ENCODE peak calls at places on chromosome 15, in five cellular contexts. One of them, this sample, is unnamed. For H3K4me1, the result is how much of the 10 kb centered on the place peaks cover.

GRCh38 chr15:89115547-89115946 is 27.3 kb downstream of the ABHD2 start:
- DNase-seq in body of pancreas: peak
- DNase-seq in adrenal gland: no peak
- DNase-seq in right lobe of liver: no peak
- DNase-seq in HepG2: no peak
- DNase-seq in this sample: no peak

GRCh38 chr15:31869640-31870335 is 160.5 kb upstream of the CHRNA7 start:
- DNase-seq in body of pancreas: peak
- DNase-seq in adrenal gland: peak
- DNase-seq in right lobe of liver: no peak
- DNase-seq in HepG2: no peak
- DNase-seq in this sample: peak

GRCh38 chr15:56913670-56914069 is 4.8 kb upstream of the TCF12 start:
- DNase-seq in body of pancreas: no peak
- DNase-seq in adrenal gland: no peak
- DNase-seq in right lobe of liver: no peak
- DNase-seq in HepG2: no peak
- DNase-seq in this sample: no peak

GRCh38 chr15:29570931-29571727 is 251.1 kb downstream of the TJP1 start:
- DNase-seq in body of pancreas: peak
- DNase-seq in adrenal gland: peak
- DNase-seq in right lobe of liver: no peak
- DNase-seq in HepG2: no peak
- DNase-seq in this sample: peak

GRCh38 chr15:70703483-70703882 is 59.9 kb downstream of the UACA start:
- DNase-seq in body of pancreas: no peak
- DNase-seq in adrenal gland: no peak
- DNase-seq in right lobe of liver: no peak
- DNase-seq in HepG2: no peak
- DNase-seq in this sample: no peak

GRCh38 chr15:41905360-41905793 is 11.5 kb upstream of the SPTBN5 start:
- DNase-seq in body of pancreas: no peak
- DNase-seq in adrenal gland: no peak
- DNase-seq in right lobe of liver: no peak
- DNase-seq in HepG2: no peak
- DNase-seq in this sample: no peak

GRCh38 chr15:58003810-58004209 is 61.7 kb downstream of the ALDH1A2 start:
- DNase-seq in body of pancreas: no peak
- DNase-seq in adrenal gland: no peak
- DNase-seq in right lobe of liver: no peak
- DNase-seq in HepG2: no peak
- DNase-seq in this sample: no peak

GRCh38 chr15:36334059-36334458 is 245.4 kb upstream of the CDIN1 start:
- DNase-seq in body of pancreas: no peak
- DNase-seq in adrenal gland: no peak
- DNase-seq in right lobe of liver: no peak
- DNase-seq in HepG2: no peak
- DNase-seq in this sample: no peak

GRCh38 chr15:29424118-29424517 is 154.5 kb upstream of the NSMCE3 start:
- DNase-seq in body of pancreas: no peak
- DNase-seq in adrenal gland: no peak
- DNase-seq in right lobe of liver: no peak
- DNase-seq in HepG2: no peak
- DNase-seq in this sample: no peak

GRCh38 chr15:74763416-74763815 is 14.8 kb downstream of the CYP1A2 start:
- DNase-seq in body of pancreas: no peak
- DNase-seq in adrenal gland: no peak
- DNase-seq in right lobe of liver: no peak
- DNase-seq in HepG2: no peak
- DNase-seq in this sample: no peak

GRCh38 chr15:36601497-36601932 is 22.1 kb downstream of the CDIN1 start:
- DNase-seq in body of pancreas: no peak
- DNase-seq in adrenal gland: no peak
- DNase-seq in right lobe of liver: no peak
- DNase-seq in HepG2: no peak
- DNase-seq in this sample: no peak

GRCh38 chr15:57859130-57859685 is 152.7 kb downstream of the POLR2M start:
- DNase-seq in body of pancreas: no peak
- DNase-seq in adrenal gland: no peak
- DNase-seq in right lobe of liver: no peak
- DNase-seq in HepG2: no peak
- DNase-seq in this sample: no peak

GRCh38 chr15:25892126-25892525 is 29.0 kb upstream of the ATP10A start:
- DNase-seq in body of pancreas: no peak
- DNase-seq in adrenal gland: no peak
- DNase-seq in right lobe of liver: no peak
- DNase-seq in HepG2: no peak
- DNase-seq in this sample: peak

GRCh38 chr15:80547264-80547663 is 143.1 kb downstream of the ARNT2 start:
- DNase-seq in body of pancreas: no peak
- DNase-seq in adrenal gland: no peak
- DNase-seq in right lobe of liver: no peak
- DNase-seq in HepG2: no peak
- DNase-seq in this sample: no peak

GRCh38 chr15:71669688-71670087 is 140.7 kb upstream of the NR2E3 start:
- DNase-seq in body of pancreas: no peak
- DNase-seq in adrenal gland: no peak
- DNase-seq in right lobe of liver: no peak
- DNase-seq in HepG2: no peak
- DNase-seq in this sample: no peak

GRCh38 chr15:100340721-100341661 is 784 bp downstream of the ADAMTS17 start:
- DNase-seq in body of pancreas: peak
- DNase-seq in adrenal gland: no peak
- DNase-seq in right lobe of liver: no peak
- DNase-seq in HepG2: no peak
- DNase-seq in this sample: peak
- H3K4me1 ChIP-seq in body of pancreas: under half
- H3K4me1 ChIP-seq in adrenal gland: under half
- H3K4me1 ChIP-seq in right lobe of liver: under half
- H3K4me1 ChIP-seq in HepG2: under half
- H3K4me1 ChIP-seq in this sample: under half

DNA sequence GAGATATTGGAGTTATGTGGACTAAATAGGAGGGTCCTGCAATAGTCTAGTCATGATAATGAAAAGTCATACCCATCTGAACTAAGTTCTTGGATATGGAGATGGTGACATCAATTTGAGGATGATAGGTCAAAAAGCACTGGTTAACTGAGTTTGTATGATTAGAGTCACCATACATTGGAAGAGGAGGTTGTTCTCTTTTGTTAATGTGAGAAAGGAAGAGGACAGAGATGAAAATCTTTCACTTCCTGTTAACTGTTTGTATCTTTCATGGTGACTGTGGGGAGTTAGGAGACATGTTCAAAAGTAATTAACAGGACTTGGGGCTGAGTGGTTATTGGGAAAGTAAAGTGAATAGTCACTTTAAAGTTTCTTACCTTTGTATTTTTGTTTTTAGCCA is 11.1 kb downstream of the TMEM62 start:
- DNase-seq in body of pancreas: no peak
- DNase-seq in adrenal gland: no peak
- DNase-seq in right lobe of liver: no peak
- DNase-seq in HepG2: no peak
- DNase-seq in this sample: no peak
- TF ChIP-seq POLR2A in body of pancreas: no peak
- TF ChIP-seq POLR2A in adrenal gland: no peak
- TF ChIP-seq POLR2A in right lobe of liver: no peak
- TF ChIP-seq POLR2A in HepG2: no peak
- TF ChIP-seq POLR2A in this sample: no peak

DNA sequence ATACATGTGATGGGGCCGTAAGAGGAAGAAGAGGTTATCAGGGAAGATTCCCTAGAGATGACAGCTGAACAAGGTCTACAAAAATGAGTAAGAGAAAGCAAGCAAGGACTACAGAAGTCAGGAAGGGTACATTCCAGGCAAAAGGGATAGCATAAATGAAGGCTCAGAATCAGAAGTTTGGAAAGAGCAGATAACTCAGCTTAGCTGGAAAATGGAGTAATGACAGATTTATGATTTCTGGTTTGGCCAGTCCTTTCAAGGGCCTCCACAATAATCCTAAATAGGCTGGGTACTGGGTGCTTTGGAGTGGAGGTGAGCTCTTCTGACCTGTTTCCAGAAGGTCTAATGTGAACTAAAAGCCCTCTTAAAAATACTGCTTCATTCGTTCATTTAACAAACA is 110.7 kb downstream of the MYO5A start:
- DNase-seq in body of pancreas: no peak
- DNase-seq in adrenal gland: no peak
- DNase-seq in right lobe of liver: no peak
- DNase-seq in HepG2: no peak
- DNase-seq in this sample: no peak
- H3K4me1 ChIP-seq in body of pancreas: under half
- H3K4me1 ChIP-seq in adrenal gland: under half
- H3K4me1 ChIP-seq in right lobe of liver: under half
- H3K4me1 ChIP-seq in HepG2: under half
- H3K4me1 ChIP-seq in this sample: under half

GRCh38 chr15:67542192-67542461 is 376 bp upstream of the MAP2K5 start:
- DNase-seq in body of pancreas: no peak
- DNase-seq in adrenal gland: no peak
- DNase-seq in right lobe of liver: no peak
- DNase-seq in HepG2: no peak
- DNase-seq in this sample: no peak
- TF ChIP-seq POLR2A in body of pancreas: no peak
- TF ChIP-seq POLR2A in adrenal gland: no peak
- TF ChIP-seq POLR2A in right lobe of liver: no peak
- TF ChIP-seq POLR2A in HepG2: no peak
- TF ChIP-seq POLR2A in this sample: no peak

GRCh38 chr15:35288580-35288979 is 203.5 kb upstream of the NANOGP8 start:
- DNase-seq in body of pancreas: no peak
- DNase-seq in adrenal gland: no peak
- DNase-seq in right lobe of liver: no peak
- DNase-seq in HepG2: no peak
- DNase-seq in this sample: no peak
- H3K4me1 ChIP-seq in body of pancreas: under half
- H3K4me1 ChIP-seq in adrenal gland: under half
- H3K4me1 ChIP-seq in right lobe of liver: under half
- H3K4me1 ChIP-seq in HepG2: under half
- H3K4me1 ChIP-seq in this sample: under half

GRCh38 chr15:82680200-82681102 is 29.2 kb downstream of the AP3B2 start:
- DNase-seq in body of pancreas: peak
- DNase-seq in adrenal gland: peak
- DNase-seq in right lobe of liver: no peak
- DNase-seq in HepG2: no peak
- DNase-seq in this sample: peak
- TF ChIP-seq POLR2A in body of pancreas: peak
- TF ChIP-seq POLR2A in adrenal gland: peak
- TF ChIP-seq POLR2A in right lobe of liver: no peak
- TF ChIP-seq POLR2A in HepG2: no peak
- TF ChIP-seq POLR2A in this sample: no peak

This sample was measured in thyroid gland.